ENCODE peak calls at places on chromosomes 1 and 21, in ten cellular contexts. R is nephron progenitor cell, K is adrenal gland, Q is HFF-Myc, C is GM23338, I is kidney, D is fibroblast of mammary gland, Y is Caco-2, S is astrocyte, W is AG04450. B is an unnamed sample.

GRCh38 chr1:24619376-24619775 is 23.7 kb upstream of the SRRM1 start:
- DNase-seq in C (no peak), Y (no peak), W (no peak), K (no peak), R (no peak), S (no peak), D (no peak), Q (no peak), I (no peak), B (no peak)

GRCh38 chr1:205670611-205671430 is 9.5 kb downstream of the SLC45A3 start:
- DNase-seq in W (no peak), Y (peak), Q (no peak), K (no peak), D (no peak), R (peak), C (peak), S (no peak), I (no peak), B (peak)

GRCh38 chr1:63642901-63643300 is 49.7 kb downstream of the PGM1 start:
- DNase-seq in C (no peak), W (no peak), Y (no peak), I (no peak), D (no peak), R (no peak), K (no peak), S (no peak), Q (no peak), B (no peak)

GRCh38 chr1:95604784-95605183 is 370.8 kb downstream of the RWDD3 start:
- DNase-seq in K (no peak), W (no peak), Y (no peak), R (no peak), I (no peak), C (no peak), S (no peak), Q (no peak), D (no peak), B (no peak)

GRCh38 chr1:223712856-223713494 is 636 bp downstream of the CAPN2 start:
- DNase-seq in R (peak), I (peak), S (no peak), Y (no peak), C (no peak), D (no peak), Q (no peak), K (peak), W (no peak), B (no peak)

GRCh38 chr1:11534846-11535245 is 55.9 kb downstream of the DISP3 start:
- DNase-seq in Y (no peak), D (no peak), I (peak), R (no peak), K (no peak), Q (no peak), C (no peak), S (no peak), W (no peak), B (no peak)

GRCh38 chr1:206962269-206962668 is 8.0 kb downstream of the FCAMR start:
- DNase-seq in C (no peak), Y (no peak), W (no peak), S (no peak), Q (no peak), K (no peak), D (no peak), I (no peak), R (no peak), B (no peak)

GRCh38 chr1:160205974-160206369 is 788 bp downstream of the PEA15 start:
- DNase-seq in I (peak), C (no peak), S (peak), R (no peak), Q (peak), D (peak), W (no peak), Y (no peak), K (peak), B (peak)

GRCh38 chr1:222880586-222880985 is 65.7 kb downstream of the DISP1 start:
- DNase-seq in R (no peak), W (peak), C (no peak), Q (no peak), I (no peak), Y (no peak), D (peak), K (no peak), S (peak), B (no peak)

GRCh38 chr1:198947456-198947855 is 308.6 kb downstream of the PTPRC start:
- DNase-seq in C (no peak), R (no peak), D (no peak), Q (no peak), W (no peak), S (no peak), K (no peak), Y (no peak), I (no peak), B (no peak)

GRCh38 chr1:203127672-203128611 is at the start of gene ADORA1:
- DNase-seq in D (peak), Q (no peak), K (peak), W (no peak), R (peak), C (peak), I (peak), S (peak), Y (peak), B (peak)

GRCh38 chr1:15523104-15523921 is 702 bp downstream of the CASP9 start:
- DNase-seq in K (no peak), Q (no peak), W (no peak), C (no peak), D (peak), R (no peak), S (peak), I (no peak), Y (no peak), B (no peak)

DNA sequence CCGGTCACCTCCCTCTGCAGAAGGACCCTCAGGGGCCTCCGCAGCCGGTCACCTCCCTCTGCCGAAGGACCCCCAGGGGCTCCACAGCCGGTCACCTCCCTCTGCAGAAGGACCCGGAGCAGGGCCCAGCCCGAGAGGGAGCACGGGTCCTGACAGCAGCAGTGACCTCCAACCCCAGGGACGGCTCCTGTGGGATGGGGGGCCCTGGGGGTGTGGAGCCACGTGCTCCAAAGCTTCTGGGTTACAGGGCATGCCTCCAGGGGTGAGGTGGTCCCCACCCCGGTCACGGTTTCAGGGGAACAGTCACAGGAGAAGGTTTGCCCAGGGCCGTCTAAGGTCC is 40.3 kb downstream of the SLC19A1 start:
- DNase-seq in R (no peak), Y (no peak), S (no peak), Q (no peak), C (no peak), W (no peak), I (peak), K (no peak), D (no peak), B (peak)
- TF ChIP-seq CTCF in R (no peak), Y (no peak), S (no peak), Q (no peak), C (no peak), W (no peak), I (no peak), K (no peak), D (no peak), B (no peak)

GRCh38 chr1:219875860-219876259 is 52.5 kb downstream of the SLC30A10 start:
- DNase-seq in I (no peak), W (no peak), D (no peak), Q (no peak), C (no peak), S (no peak), Y (no peak), R (no peak), K (no peak), B (no peak)
- TF ChIP-seq CTCF in I (no peak), W (no peak), D (no peak), Q (no peak), C (no peak), S (no peak), Y (no peak), R (no peak), K (no peak), B (no peak)

DNA sequence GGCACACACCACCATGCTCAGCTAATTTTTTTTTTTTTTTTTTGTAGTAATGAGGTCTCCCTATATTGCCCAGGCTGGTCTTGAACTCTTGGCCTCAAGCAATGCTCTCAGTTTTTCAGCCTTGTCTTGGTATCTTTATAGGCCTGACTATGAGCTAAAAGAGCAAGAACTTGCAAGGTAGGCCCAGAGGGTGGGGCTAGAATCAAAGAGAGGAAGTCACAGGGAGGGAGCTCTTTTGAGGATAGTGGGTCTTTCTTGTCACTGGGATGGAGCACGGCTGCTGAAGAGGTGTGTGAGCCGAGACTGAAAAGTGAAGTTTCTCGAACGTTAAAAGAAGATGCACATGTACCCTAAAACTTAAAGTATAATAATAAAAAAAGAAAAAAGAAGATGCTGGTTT is 260.0 kb upstream of the BEND5 start:
- DNase-seq in S (no peak), D (no peak), K (no peak), W (no peak), C (peak), Y (no peak), I (no peak), Q (no peak), R (no peak), B (no peak)
- TF ChIP-seq CTCF in S (no peak), D (no peak), K (no peak), W (no peak), C (peak), Y (no peak), I (no peak), Q (no peak), R (no peak), B (no peak)

GRCh38 chr1:119225831-119226230 is 85.4 kb upstream of the WARS2 start:
- DNase-seq in D (no peak), R (no peak), Y (no peak), K (no peak), S (no peak), I (no peak), C (peak), W (no peak), Q (no peak), B (no peak)
- TF ChIP-seq CTCF in D (peak), R (peak), Y (no peak), K (no peak), S (no peak), I (no peak), C (peak), W (no peak), Q (peak), B (peak)

DNA sequence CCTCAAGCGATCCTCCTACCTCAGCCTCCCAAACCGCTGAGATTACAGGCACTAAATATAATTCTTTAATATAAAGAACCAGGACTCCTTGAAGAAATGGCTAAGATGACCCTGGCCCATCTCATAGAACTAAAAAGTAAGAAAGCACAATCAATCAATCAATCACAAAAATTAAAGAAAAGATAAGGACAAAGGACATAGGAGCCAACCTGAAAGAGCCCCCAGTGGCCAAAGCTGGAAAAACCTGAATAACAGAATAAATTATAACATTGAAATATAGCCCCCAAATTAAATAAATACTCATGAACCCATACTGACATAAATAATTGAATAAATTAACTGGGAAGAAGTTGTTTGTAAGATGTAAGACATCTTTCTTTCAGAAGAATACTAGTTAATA is 8.9 kb downstream of the NUP210L start:
- DNase-seq in W (no peak), Q (no peak), S (no peak), R (no peak), D (no peak), C (peak), K (no peak), I (no peak), Y (no peak), B (no peak)
- TF ChIP-seq CTCF in W (peak), Q (peak), S (peak), R (peak), D (peak), C (peak), K (peak), I (no peak), Y (peak), B (peak)

GRCh38 chr1:32249831-32250525 is 1.1 kb upstream of the LCK start:
- DNase-seq in D (no peak), Y (no peak), C (no peak), W (no peak), Q (no peak), K (peak), R (peak), I (peak), S (no peak), B (peak)

GRCh38 chr1:32247452-32247851 is 430 bp downstream of the FAM167B start:
- DNase-seq in Q (no peak), K (no peak), Y (no peak), W (no peak), S (no peak), D (no peak), I (peak), C (no peak), R (no peak), B (peak)

GRCh38 chr1:32247983-32248889 is 1.2 kb downstream of the FAM167B start:
- DNase-seq in D (peak), S (no peak), Q (no peak), Y (peak), W (peak), C (peak), K (peak), I (peak), R (peak), B (peak)

GRCh38 chr1:32250893-32251716 is at the start of gene LCK:
- DNase-seq in I (peak), Q (no peak), D (no peak), C (peak), R (no peak), Y (no peak), K (no peak), S (no peak), W (no peak), B (peak)

DNA sequence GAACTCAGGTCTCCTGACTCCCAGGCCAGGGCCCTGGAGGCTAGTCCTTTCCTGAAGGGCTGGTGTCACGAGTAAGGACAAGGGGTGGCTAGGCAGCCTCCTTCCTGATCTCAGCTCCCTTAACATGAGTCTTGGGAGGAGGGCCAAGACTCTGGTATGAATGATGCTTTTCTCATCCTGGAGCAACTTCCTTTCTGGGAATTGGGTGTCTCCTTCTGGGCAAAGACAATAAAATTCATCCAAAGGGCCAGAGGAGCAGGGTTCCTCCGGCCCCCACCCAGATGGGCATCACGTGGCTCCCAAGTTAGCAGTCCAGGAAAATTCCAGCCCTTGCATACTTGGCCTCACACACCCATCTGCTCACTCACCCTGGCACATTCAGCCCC is at the start of gene FAM167B:
- DNase-seq in I (peak), S (peak), K (peak), Q (peak), C (no peak), R (no peak), D (peak), Y (no peak), W (no peak), B (peak)
- TF ChIP-seq CTCF in I (no peak), S (no peak), K (no peak), Q (no peak), C (no peak), R (no peak), D (no peak), Y (no peak), W (no peak), B (no peak)

DNA sequence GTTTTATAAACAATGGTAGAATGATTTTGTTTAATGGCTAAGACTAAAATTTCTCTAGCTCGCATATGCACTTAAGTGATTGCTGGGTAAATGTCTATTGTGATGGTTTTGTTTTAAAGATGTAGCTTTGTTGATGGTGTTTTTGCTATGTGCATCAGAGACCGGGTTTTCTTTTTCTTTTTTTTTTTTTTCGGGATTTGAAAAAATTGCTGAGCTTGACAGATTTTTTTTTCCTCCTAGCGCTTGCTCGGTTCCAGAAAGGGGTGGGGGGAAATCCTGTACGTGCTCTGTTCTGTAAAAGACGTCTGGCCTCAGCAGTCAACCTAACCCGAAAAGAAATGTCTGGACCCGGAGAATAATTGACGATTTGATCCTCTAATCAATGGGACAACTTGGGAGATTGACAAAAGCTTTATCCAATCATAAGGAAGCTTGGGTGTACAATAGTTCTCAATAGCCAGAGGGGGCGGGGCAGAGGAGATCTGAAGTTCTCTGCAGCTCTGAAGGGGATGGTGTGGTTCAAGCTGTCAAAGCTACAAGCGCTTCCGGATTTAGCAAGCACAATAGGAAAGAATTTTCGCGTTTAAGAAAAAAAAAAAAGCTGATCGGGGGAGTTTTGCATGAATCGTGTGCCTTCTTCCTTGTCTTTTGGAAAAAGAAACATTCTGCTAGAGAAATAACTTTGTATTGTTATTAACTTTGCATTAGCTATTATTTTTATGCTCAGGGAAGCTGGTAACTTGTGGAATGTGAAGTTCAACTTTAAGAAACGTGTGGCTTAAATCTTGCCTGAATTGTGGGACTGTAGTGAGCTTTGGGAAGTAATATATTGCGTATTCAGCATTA is 4.5 kb upstream of the NFIA start:
- DNase-seq in Q (peak), Y (peak), R (peak), S (peak), K (peak), C (peak), D (peak), W (peak), I (peak), B (peak)
- TF ChIP-seq CTCF in Q (no peak), Y (no peak), R (no peak), S (no peak), K (no peak), C (no peak), D (no peak), W (no peak), I (no peak), B (no peak)

GRCh38 chr1:155062151-155062686 is 1.3 kb upstream of the EFNA4 start:
- DNase-seq in C (peak), W (no peak), K (no peak), I (peak), R (peak), Q (no peak), Y (no peak), D (no peak), S (no peak), B (no peak)
- TF ChIP-seq CTCF in C (no peak), W (no peak), K (no peak), I (no peak), R (no peak), Q (no peak), Y (no peak), D (no peak), S (no peak), B (no peak)

DNA sequence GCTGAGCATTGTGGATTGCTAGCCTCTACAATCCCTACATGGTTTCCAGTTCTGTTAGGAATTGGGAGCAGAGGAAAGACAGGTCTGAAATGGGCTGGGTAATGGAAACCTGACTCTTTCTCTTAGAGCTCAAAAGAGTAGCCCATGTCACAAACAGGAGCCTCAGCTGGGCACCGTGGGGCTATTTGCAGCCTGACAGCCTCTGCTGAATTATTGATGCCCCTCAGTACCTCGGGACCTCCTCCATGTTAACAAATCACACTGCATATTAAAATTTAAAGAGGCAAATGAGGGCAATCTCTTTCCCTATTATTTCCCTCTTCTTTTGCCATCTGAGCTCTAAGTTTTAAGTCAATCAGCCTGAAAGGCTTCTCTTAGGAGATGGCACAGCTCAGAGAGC is 157.1 kb downstream of the TSEN15 start:
- DNase-seq in K (no peak), Y (no peak), C (no peak), R (no peak), W (no peak), Q (no peak), S (no peak), D (no peak), I (no peak), B (no peak)
- TF ChIP-seq CTCF in K (no peak), Y (no peak), C (no peak), R (no peak), W (no peak), Q (no peak), S (no peak), D (no peak), I (no peak), B (no peak)

GRCh38 chr1:30601316-30602085 is 121.9 kb downstream of the MATN1 start:
- DNase-seq in C (peak), I (no peak), S (no peak), Q (no peak), W (no peak), D (no peak), Y (no peak), K (no peak), R (no peak), B (no peak)
- TF ChIP-seq CTCF in C (no peak), I (no peak), S (no peak), Q (no peak), W (no peak), D (peak), Y (no peak), K (no peak), R (no peak), B (no peak)

B was measured in right lobe of liver.